ENCODE peak calls at places on chromosomes 12 and 14, in four cellular contexts. V, A, J and X are unnamed samples.

GRCh38 chr12:90360300-90360699 is 594.7 kb downstream of the CCER1 start:
- DNase-seq in V (no peak), A (no peak), J (no peak), X (no peak)

GRCh38 chr14:21553266-21553665 is 26.6 kb downstream of the OR10G3 start:
- DNase-seq in V (no peak), A (no peak), J (no peak), X (no peak)

GRCh38 chr14:73136387-73137221 is at the start of gene PSEN1:
- DNase-seq in V (peak; percentile 97), A (peak; percentile 99), J (peak; percentile 98), X (peak; percentile 89)

GRCh38 chr12:31031951-31032335 is 41.7 kb upstream of the DDX11 start:
- DNase-seq in V (no peak), A (no peak), J (no peak), X (no peak)

GRCh38 chr14:41986726-41987125 is 380.1 kb downstream of the LRFN5 start:
- DNase-seq in V (no peak), A (no peak), J (no peak), X (no peak)

GRCh38 chr14:90968025-90968424 is 92.4 kb downstream of the RPS6KA5 start:
- DNase-seq in V (no peak), A (no peak), J (no peak), X (no peak)

GRCh38 chr12:56271031-56271430 is 4.3 kb downstream of the COQ10A start:
- DNase-seq in V (peak; percentile 27), A (no peak), J (no peak), X (no peak)

GRCh38 chr14:95527392-95528002 is 7.4 kb upstream of the GLRX5 start:
- DNase-seq in V (peak; percentile 82), A (peak; percentile 62), J (no peak), X (peak; percentile 24)

GRCh38 chr12:93783827-93784226 is 106.7 kb downstream of the CRADD start:
- DNase-seq in V (no peak), A (peak; percentile 47), J (no peak), X (no peak)

GRCh38 chr12:69527506-69528272 is 57.5 kb downstream of the FRS2 start:
- DNase-seq in V (no peak), A (no peak), J (no peak), X (no peak)

GRCh38 chr14:60327447-60328331 is 78.7 kb downstream of the PPM1A start:
- DNase-seq in V (no peak), A (peak; percentile 49), J (no peak), X (no peak)

GRCh38 chr14:59564356-59564755 is 12.3 kb downstream of the CCDC175 start:
- DNase-seq in V (peak; percentile 55), A (no peak), J (no peak), X (no peak)

GRCh38 chr14:102537981-102538597 is 28.5 kb upstream of the ANKRD9 start:
- DNase-seq in V (no peak), A (no peak), J (no peak), X (no peak)

GRCh38 chr12:3129301-3130052 is 52.3 kb downstream of the TSPAN9 start:
- DNase-seq in V (no peak), A (no peak), J (no peak), X (no peak)

GRCh38 chr12:64806593-64806992 is 17.9 kb upstream of the TBC1D30 start:
- DNase-seq in V (no peak), A (no peak), J (no peak), X (no peak)

GRCh38 chr12:53985358-53985899 is 483 bp downstream of the HOXC10 start:
- DNase-seq in V (no peak), A (no peak), J (peak; percentile 41), X (no peak)

GRCh38 chr14:44989497-44990440 is 27.8 kb downstream of the TOGARAM1 start:
- DNase-seq in V (no peak), A (no peak), J (no peak), X (no peak)

GRCh38 chr12:72236071-72236705 is 36.0 kb upstream of the TRHDE start:
- DNase-seq in V (no peak), A (no peak), J (no peak), X (no peak)

GRCh38 chr14:64632056-64632455 is 72.2 kb upstream of the PLEKHG3 start:
- DNase-seq in V (no peak), A (no peak), J (no peak), X (no peak)

GRCh38 chr12:56299308-56299852 is 750 bp downstream of the CS start:
- DNase-seq in V (no peak), A (peak; percentile 52), J (no peak), X (peak; percentile 54)

GRCh38 chr12:114412825-114413749 is 7.1 kb upstream of the TBX5 start:
- DNase-seq in V (no peak), A (no peak), J (no peak), X (no peak)

GRCh38 chr12:63151898-63152700 is 1.1 kb upstream of the AVPR1A start:
- DNase-seq in V (peak; percentile 58), A (no peak), J (peak; percentile 37), X (peak; percentile 73)
- H3K27me3 ChIP-seq in V (no peaks in the 10 kb centered on the region), A (peaks cover 5% of the 10 kb centered on the region), J (no peaks in the 10 kb centered on the region), X (peaks cover 27% of the 10 kb centered on the region)

GRCh38 chr12:132588821-132589669 is 21.3 kb downstream of the LRCOL1 start:
- DNase-seq in V (no peak), A (peak; percentile 31), J (no peak), X (no peak)
- H3K27me3 ChIP-seq in V (no peaks in the 10 kb centered on the region), A (no peaks in the 10 kb centered on the region), J (no peaks in the 10 kb centered on the region), X (no peaks in the 10 kb centered on the region)

GRCh38 chr12:120903382-120903817 is 758 bp downstream of the SPPL3 start:
- DNase-seq in V (peak; percentile 82), A (peak; percentile 84), J (peak; percentile 70), X (peak; percentile 51)
- H3K27me3 ChIP-seq in V (no peaks in the 10 kb centered on the region), A (no peaks in the 10 kb centered on the region), J (no peaks in the 10 kb centered on the region), X (no peaks in the 10 kb centered on the region)

DNA sequence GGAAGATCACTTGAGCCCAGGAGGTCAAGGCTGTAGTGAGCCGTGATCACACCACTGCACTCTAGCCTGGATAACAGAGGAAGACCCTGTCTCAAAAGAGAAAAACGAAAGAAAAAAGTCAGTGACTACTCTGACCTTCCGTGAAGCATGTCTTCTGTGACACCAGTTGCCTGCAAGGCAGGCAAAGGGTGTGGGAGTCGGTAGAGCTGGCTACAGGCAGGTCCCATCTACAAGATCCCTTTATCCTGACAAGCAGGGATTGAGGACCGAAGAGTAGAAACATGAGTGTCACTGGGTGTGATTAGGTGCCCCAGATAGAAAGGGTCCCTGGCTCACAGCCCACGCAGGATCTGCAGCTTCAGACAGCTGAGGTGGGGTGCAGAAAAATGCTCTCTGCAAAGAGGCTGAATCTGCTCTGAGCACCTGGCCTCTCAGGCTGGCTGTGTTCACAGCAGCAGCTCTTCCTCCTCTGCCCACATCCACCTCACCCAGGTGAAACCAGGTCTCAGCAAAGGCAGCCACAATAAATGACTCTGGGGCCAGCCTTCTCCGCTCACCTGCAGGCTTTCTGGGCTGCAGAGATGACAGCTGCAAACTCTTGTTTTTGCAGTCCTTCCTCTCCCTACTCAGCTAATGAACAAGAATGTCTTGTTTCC is 28.6 kb upstream of the HSP90B1 start:
- DNase-seq in V (no peak), A (peak; percentile 73), J (no peak), X (no peak)
- H3K27me3 ChIP-seq in V (no peaks in the 10 kb centered on the region), A (no peaks in the 10 kb centered on the region), J (no peaks in the 10 kb centered on the region), X (no peaks in the 10 kb centered on the region)

DNA sequence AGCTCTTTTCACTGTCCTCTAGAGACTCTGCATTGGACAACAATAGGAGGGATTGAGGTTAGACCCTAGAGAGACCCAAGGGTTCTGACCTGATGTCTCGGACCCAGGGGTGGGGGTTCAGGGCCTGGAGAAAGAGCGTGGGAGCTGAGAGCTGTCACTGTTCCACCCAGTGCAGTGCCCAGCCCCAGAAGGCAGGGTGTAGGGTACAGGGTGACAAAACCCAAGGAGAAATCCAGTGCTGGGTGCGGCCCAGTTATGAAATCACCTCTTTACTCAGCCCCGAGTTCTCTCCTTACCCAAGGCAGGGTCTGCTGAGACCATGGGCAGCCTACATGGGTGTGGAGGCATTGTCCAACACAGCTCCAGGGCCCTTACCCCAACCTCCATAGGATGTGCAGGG is 2.6 kb downstream of the AQP2 start:
- DNase-seq in V (no peak), A (no peak), J (peak; percentile 13), X (no peak)
- H3K27me3 ChIP-seq in V (no peaks in the 10 kb centered on the region), A (peaks cover 23% of the 10 kb centered on the region), J (no peaks in the 10 kb centered on the region), X (peaks cover 10% of the 10 kb centered on the region)

GRCh38 chr12:117622087-117622486 is 260.7 kb upstream of the NOS1 start:
- DNase-seq in V (no peak), A (no peak), J (no peak), X (no peak)

GRCh38 chr12:117622741-117623140 is 261.3 kb upstream of the NOS1 start:
- DNase-seq in V (no peak), A (no peak), J (no peak), X (no peak)
- H3K27me3 ChIP-seq in V (no peaks in the 10 kb centered on the region), A (no peaks in the 10 kb centered on the region), J (no peaks in the 10 kb centered on the region), X (no peaks in the 10 kb centered on the region)

GRCh38 chr12:5716221-5716620 is 228.8 kb downstream of the ANO2 start:
- DNase-seq in V (no peak), A (no peak), J (no peak), X (no peak)
- H3K27me3 ChIP-seq in V (no peaks in the 10 kb centered on the region), A (no peaks in the 10 kb centered on the region), J (no peaks in the 10 kb centered on the region), X (no peaks in the 10 kb centered on the region)

DNA sequence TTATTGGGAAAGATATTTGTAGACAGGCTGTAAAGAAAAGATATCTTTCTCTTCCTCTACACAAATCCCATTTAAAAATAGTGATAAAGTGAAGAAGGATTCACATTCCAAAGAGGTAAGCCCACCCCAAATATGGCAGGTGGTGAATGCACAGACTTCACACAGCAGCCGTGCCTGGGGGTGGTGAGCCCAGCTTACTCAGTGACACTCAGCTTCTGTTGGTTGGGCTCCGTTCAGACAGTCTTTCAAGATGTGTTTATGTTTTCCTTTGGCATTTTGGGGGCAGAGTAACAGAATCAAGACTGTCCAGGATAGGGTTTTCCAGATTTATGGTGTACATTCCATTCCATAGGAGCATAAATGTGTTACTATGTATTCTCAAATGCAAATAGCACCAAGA is 4.1 kb upstream of the COL2A1 start:
- DNase-seq in V (no peak), A (no peak), J (no peak), X (no peak)
- H3K27me3 ChIP-seq in V (no peaks in the 10 kb centered on the region), A (peaks cover 28% of the 10 kb centered on the region), J (peaks cover 3% of the 10 kb centered on the region), X (peaks cover 2% of the 10 kb centered on the region)

DNA sequence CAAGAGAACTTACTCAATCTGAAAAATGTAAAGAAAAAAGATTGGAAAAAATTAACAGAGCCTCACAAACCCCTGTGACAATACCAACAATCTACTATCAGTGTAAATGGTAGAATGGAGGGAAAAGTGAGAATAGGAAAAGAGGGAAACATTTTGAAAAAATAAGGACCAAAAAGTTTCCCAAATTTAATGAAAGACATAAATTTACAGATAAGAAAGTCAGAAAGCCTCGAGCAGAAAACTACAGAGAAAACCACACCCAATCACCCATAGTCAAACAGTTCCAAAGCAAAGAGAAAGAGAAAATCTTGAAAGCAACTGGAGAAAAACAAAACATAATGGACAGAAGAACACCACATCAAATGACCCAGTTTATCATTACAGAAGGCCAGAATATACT is 142.7 kb upstream of the DIO3 start:
- DNase-seq in V (no peak), A (no peak), J (no peak), X (no peak)
- H3K27me3 ChIP-seq in V (no peaks in the 10 kb centered on the region), A (peaks cover 9% of the 10 kb centered on the region), J (no peaks in the 10 kb centered on the region), X (no peaks in the 10 kb centered on the region)